ENCODE peak calls at places on chromosome 10, in eight cellular contexts. One of them, this sample, is unnamed.

GRCh38 chr10:88473989-88474883 is 108.9 kb downstream of the RNLS start:
- DNase-seq in HS-5: no peak
- DNase-seq in A172: no peak
- DNase-seq in C1 segment of cervical spinal cord: no peak
- DNase-seq in memory B cell: no peak
- DNase-seq in iPS-NIHi11: no peak
- DNase-seq in cardiac fibroblast: no peak
- DNase-seq in astrocyte: peak
- DNase-seq in this sample: no peak

GRCh38 chr10:122863216-122863615 is 16.2 kb downstream of the FAM24B start:
- DNase-seq in HS-5: no peak
- DNase-seq in A172: no peak
- DNase-seq in C1 segment of cervical spinal cord: no peak
- DNase-seq in memory B cell: no peak
- DNase-seq in iPS-NIHi11: no peak
- DNase-seq in cardiac fibroblast: no peak
- DNase-seq in astrocyte: no peak
- DNase-seq in this sample: no peak

GRCh38 chr10:26780793-26781601 is 79.8 kb downstream of the ABI1 start:
- DNase-seq in HS-5: peak
- DNase-seq in A172: peak
- DNase-seq in C1 segment of cervical spinal cord: peak
- DNase-seq in memory B cell: peak
- DNase-seq in iPS-NIHi11: no peak
- DNase-seq in cardiac fibroblast: peak
- DNase-seq in astrocyte: peak
- DNase-seq in this sample: peak

GRCh38 chr10:34526758-34527730 is 288.1 kb downstream of the PARD3 start:
- DNase-seq in HS-5: peak
- DNase-seq in A172: peak
- DNase-seq in C1 segment of cervical spinal cord: no peak
- DNase-seq in memory B cell: no peak
- DNase-seq in iPS-NIHi11: peak
- DNase-seq in cardiac fibroblast: peak
- DNase-seq in astrocyte: peak
- DNase-seq in this sample: no peak

GRCh38 chr10:3955493-3955892 is 170.5 kb upstream of the KLF6 start:
- DNase-seq in HS-5: no peak
- DNase-seq in A172: no peak
- DNase-seq in C1 segment of cervical spinal cord: no peak
- DNase-seq in memory B cell: no peak
- DNase-seq in iPS-NIHi11: peak
- DNase-seq in cardiac fibroblast: peak
- DNase-seq in astrocyte: no peak
- DNase-seq in this sample: no peak

GRCh38 chr10:28971255-28971654 is 293.9 kb downstream of the BAMBI start:
- DNase-seq in HS-5: no peak
- DNase-seq in A172: no peak
- DNase-seq in C1 segment of cervical spinal cord: no peak
- DNase-seq in memory B cell: no peak
- DNase-seq in iPS-NIHi11: no peak
- DNase-seq in cardiac fibroblast: no peak
- DNase-seq in astrocyte: no peak
- DNase-seq in this sample: no peak

GRCh38 chr10:127947206-127947605 is 40.3 kb downstream of the PTPRE start:
- DNase-seq in HS-5: no peak
- DNase-seq in A172: no peak
- DNase-seq in C1 segment of cervical spinal cord: no peak
- DNase-seq in memory B cell: no peak
- DNase-seq in iPS-NIHi11: no peak
- DNase-seq in cardiac fibroblast: no peak
- DNase-seq in astrocyte: no peak
- DNase-seq in this sample: no peak

GRCh38 chr10:34656676-34657075 is 158.4 kb downstream of the PARD3 start:
- DNase-seq in HS-5: no peak
- DNase-seq in A172: no peak
- DNase-seq in C1 segment of cervical spinal cord: no peak
- DNase-seq in memory B cell: no peak
- DNase-seq in iPS-NIHi11: no peak
- DNase-seq in cardiac fibroblast: no peak
- DNase-seq in astrocyte: no peak
- DNase-seq in this sample: no peak

GRCh38 chr10:1451362-1451888 is 285.9 kb downstream of the ADARB2 start:
- DNase-seq in HS-5: no peak
- DNase-seq in A172: no peak
- DNase-seq in C1 segment of cervical spinal cord: no peak
- DNase-seq in memory B cell: no peak
- DNase-seq in iPS-NIHi11: no peak
- DNase-seq in cardiac fibroblast: no peak
- DNase-seq in astrocyte: no peak
- DNase-seq in this sample: no peak

This sample was measured in activated CD4-positive, alpha-beta memory T cell treated with anti-CD3 and anti-CD28 coated beads for 36 hours.